ENCODE peak calls at places on chromosomes 2 and 18, in five cellular contexts. N is A549, U is K562, W is HepG2, I is GM12878. B is an unnamed sample.
A peak's percentile ranks its signal among the peaks of the same experiment; 100 is the strongest.

GRCh38 chr2:16950436-16950835 is 284.8 kb upstream of the CYRIA start:
- DNase-seq in U (no peak), I (no peak), W (no peak), N (no peak), B (no peak)

GRCh38 chr2:232979871-232980461 is 33.1 kb downstream of the NGEF start:
- DNase-seq in N (peak; percentile 79), U (no peak), I (no peak), W (peak; percentile 27), B (no peak)

GRCh38 chr18:12293831-12294230 is 14.2 kb upstream of the TUBB6 start:
- DNase-seq in U (no peak), N (no peak), I (no peak), W (no peak), B (no peak)

GRCh38 chr2:43426305-43427031 is 169.4 kb downstream of the THADA start:
- DNase-seq in I (peak; percentile 96), N (peak; percentile 88), W (peak; percentile 94), U (peak; percentile 82), B (no peak)

GRCh38 chr2:127080226-127080940 is 26.6 kb downstream of the BIN1 start:
- DNase-seq in W (peak; percentile 38), I (no peak), U (peak; percentile 66), N (no peak), B (no peak)

GRCh38 chr2:31555967-31556706 is 24.6 kb downstream of the SRD5A2 start:
- DNase-seq in I (no peak), N (no peak), W (no peak), U (no peak), B (no peak)

GRCh38 chr18:35524236-35524635 is 26.5 kb upstream of the INO80C start:
- DNase-seq in I (no peak), U (no peak), W (no peak), N (no peak), B (no peak)

GRCh38 chr2:218435003-218435982 is 16.4 kb downstream of the VIL1 start:
- DNase-seq in I (no peak), N (no peak), W (no peak), U (no peak), B (no peak)

GRCh38 chr18:34738173-34738894 is 28.2 kb downstream of the DTNA start:
- DNase-seq in W (peak; percentile 39), N (no peak), U (no peak), I (no peak), B (no peak)

DNA sequence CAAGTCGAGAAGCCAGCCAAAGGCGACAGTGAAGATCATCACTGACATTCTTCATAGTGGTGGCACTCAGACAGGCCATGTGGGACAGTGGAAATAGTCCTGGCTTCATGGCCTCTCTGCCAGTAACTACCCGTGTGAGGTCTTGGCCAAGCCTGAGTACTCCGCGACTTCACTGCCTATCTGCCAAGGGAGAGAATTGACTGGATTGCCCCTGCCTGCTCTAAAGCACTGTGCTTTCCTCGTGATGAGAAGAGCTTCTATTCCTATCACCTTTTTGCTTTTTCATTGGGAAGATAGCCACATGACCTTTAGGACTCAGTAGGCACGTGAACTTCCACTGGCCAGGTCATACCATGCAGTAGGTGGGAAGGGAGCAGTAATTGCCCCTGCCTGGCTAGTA is 239.3 kb downstream of the HAUS1 start:
- DNase-seq in N (no peak), U (no peak), I (no peak), W (no peak), B (no peak)
- TF ChIP-seq JUNB in N (no peak), U (no peak), I (no peak), W (no peak), B (no peak)

GRCh38 chr2:75512455-75513212 is 48.1 kb downstream of the EVA1A start:
- DNase-seq in U (no peak), N (no peak), I (no peak), W (no peak), B (no peak)

GRCh38 chr2:75515584-75516368 is 45.0 kb downstream of the EVA1A start:
- DNase-seq in I (no peak), N (no peak), W (no peak), U (no peak), B (no peak)

GRCh38 chr2:75517562-75518230 is 43.0 kb downstream of the EVA1A start:
- DNase-seq in I (no peak), W (no peak), U (no peak), N (no peak), B (no peak)

GRCh38 chr2:75516378-75517122 is 44.2 kb downstream of the EVA1A start:
- DNase-seq in I (peak; percentile 34), W (peak; percentile 99), U (no peak), N (no peak), B (no peak)

GRCh38 chr2:75513616-75514170 is 47.0 kb downstream of the EVA1A start:
- DNase-seq in I (no peak), U (no peak), W (no peak), N (no peak), B (no peak)
- TF ChIP-seq JUNB in I (no peak), U (no peak), W (no peak), N (no peak), B (no peak)

GRCh38 chr2:20916604-20917286 is 93.8 kb upstream of the LDAH start:
- DNase-seq in I (no peak), W (peak; percentile 74), N (peak; percentile 39), U (no peak), B (peak; percentile 12)
- TF ChIP-seq JUNB in I (no peak), W (no peak), N (no peak), U (no peak), B (no peak)

GRCh38 chr2:95312543-95313205 is 15.5 kb downstream of the KCNIP3 start:
- DNase-seq in I (no peak), U (no peak), N (no peak), W (no peak), B (no peak)
- TF ChIP-seq JUNB in I (no peak), U (no peak), N (no peak), W (no peak), B (no peak)

DNA sequence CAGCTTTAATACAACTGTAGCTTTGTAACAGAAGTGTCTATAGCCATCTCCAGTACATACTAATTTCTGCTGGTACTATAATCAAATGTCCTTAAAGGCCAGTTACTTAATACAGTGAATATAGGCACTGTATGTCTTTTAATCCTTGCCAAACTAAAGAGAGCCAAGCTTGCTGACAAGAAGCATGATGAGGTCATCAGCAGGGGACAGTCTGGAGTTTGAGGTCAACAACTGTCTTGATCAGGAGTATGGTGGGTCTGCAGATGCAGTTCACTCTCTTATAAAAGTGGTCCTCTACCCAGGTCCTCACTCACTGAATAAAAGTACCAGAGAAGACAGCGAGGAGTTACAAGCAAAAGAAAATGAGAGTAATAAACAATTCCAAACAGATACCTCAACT is 219.1 kb downstream of the WDPCP start:
- DNase-seq in N (no peak), W (no peak), I (no peak), U (no peak), B (no peak)
- TF ChIP-seq JUNB in N (no peak), W (no peak), I (no peak), U (no peak), B (no peak)

DNA sequence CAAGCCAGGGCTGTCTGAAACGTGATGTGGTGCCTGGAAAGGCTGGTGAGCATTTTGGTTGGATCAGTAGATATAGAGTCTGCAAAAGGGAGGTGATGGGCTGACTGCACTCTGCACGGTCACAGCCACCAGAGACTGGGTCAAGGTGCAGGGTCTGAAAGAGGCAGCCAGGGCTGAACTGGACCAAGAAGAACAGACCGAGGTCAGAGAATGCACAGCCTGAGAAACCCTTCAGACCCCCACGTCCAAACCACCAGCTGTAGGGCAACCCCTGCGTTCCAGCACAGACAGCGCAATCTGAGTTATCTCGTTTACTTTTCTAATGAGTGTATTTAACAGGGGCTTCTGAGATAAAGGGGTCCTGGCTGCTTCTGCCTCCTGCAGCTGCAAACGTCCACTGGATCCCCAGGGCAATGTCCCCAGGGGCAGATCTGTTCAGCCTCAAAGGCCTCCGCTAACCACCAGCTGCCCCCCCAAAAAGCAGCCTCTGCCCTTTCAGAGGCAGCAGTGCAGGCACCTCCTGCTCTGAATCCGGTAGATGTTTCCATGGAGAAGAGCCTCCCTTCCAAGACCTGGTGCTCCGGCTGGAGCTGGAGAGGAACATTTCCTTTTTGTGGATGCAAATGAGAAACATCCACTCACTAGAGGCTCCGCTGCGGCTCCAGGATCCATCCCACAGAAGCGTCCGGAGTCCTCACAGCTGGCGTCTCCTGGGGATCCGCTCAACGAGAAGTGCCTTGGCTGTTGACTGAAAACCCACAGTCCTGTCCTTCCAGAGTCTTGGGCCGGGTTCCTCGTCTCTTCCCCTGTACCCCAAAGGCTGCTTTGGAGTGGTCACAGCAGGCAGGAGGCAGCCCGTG is 977 bp upstream of the KCNG2 start:
- DNase-seq in N (no peak), I (no peak), U (no peak), W (no peak), B (peak; percentile 53)
- TF ChIP-seq JUNB in N (no peak), I (no peak), U (no peak), W (no peak), B (no peak)

DNA sequence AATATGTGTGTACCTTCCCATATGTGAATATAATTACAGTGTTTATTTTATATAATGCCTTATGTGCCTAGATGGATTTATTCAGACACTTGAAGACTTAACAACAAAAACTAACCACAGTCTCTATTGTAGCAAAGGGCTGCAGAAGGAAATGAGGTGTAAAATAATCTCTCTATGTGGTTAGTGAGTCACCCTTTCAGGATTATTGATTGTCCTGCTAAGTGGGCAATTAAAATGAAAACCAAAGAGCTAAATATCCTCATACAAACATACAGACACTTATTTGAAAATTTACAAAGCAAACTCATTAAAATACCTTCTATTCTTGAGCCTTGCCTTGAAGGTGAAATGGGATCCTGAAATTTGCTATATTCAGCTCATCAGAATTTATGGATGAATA is 27.7 kb upstream of the DCC start:
- DNase-seq in N (no peak), W (no peak), U (no peak), I (no peak), B (no peak)
- TF ChIP-seq JUNB in N (no peak), W (no peak), U (no peak), I (no peak), B (no peak)

GRCh38 chr2:161123531-161124030 is 36.6 kb upstream of the TANK start:
- DNase-seq in I (no peak), N (no peak), W (no peak), U (no peak), B (no peak)
- TF ChIP-seq JUNB in I (no peak), N (no peak), W (no peak), U (no peak), B (no peak)

GRCh38 chr18:60279394-60279793 is 93.2 kb downstream of the MC4R start:
- DNase-seq in W (no peak), U (no peak), I (no peak), N (no peak), B (no peak)

GRCh38 chr18:60277855-60278480 is 94.6 kb downstream of the MC4R start:
- DNase-seq in W (no peak), U (no peak), N (no peak), I (no peak), B (no peak)
- TF ChIP-seq JUNB in W (no peak), U (no peak), N (no peak), I (no peak), B (no peak)